ENCODE peak calls at places on chromosomes 1 and 21, in seven cellular contexts. One of them, this sample, is unnamed.

GRCh38 chr1:67590329-67590728 is 94.7 kb upstream of the GADD45A start:
- DNase-seq in GDM1: no peak
- DNase-seq in hypothalamus: no peak
- DNase-seq in Ammon's horn: peak
- DNase-seq in NCI-H1092: no peak
- DNase-seq in NCI-H345: no peak
- DNase-seq in LoVo: no peak
- DNase-seq in this sample: no peak

GRCh38 chr1:4086085-4086850 is 186.2 kb upstream of the C1orf174 start:
- DNase-seq in GDM1: no peak
- DNase-seq in hypothalamus: no peak
- DNase-seq in Ammon's horn: no peak
- DNase-seq in NCI-H1092: no peak
- DNase-seq in NCI-H345: no peak
- DNase-seq in LoVo: no peak
- DNase-seq in this sample: no peak

GRCh38 chr1:64654519-64655341 is 90.1 kb upstream of the RAVER2 start:
- DNase-seq in GDM1: no peak
- DNase-seq in hypothalamus: no peak
- DNase-seq in Ammon's horn: peak
- DNase-seq in NCI-H1092: no peak
- DNase-seq in NCI-H345: no peak
- DNase-seq in LoVo: no peak
- DNase-seq in this sample: no peak

GRCh38 chr21:34707876-34708325 is 39.1 kb downstream of the CLIC6 start:
- DNase-seq in GDM1: no peak
- DNase-seq in hypothalamus: no peak
- DNase-seq in Ammon's horn: no peak
- DNase-seq in NCI-H1092: no peak
- DNase-seq in NCI-H345: no peak
- DNase-seq in LoVo: no peak
- DNase-seq in this sample: no peak

GRCh38 chr21:46117586-46118304 is 19.8 kb downstream of the COL6A2 start:
- DNase-seq in GDM1: no peak
- DNase-seq in hypothalamus: no peak
- DNase-seq in Ammon's horn: no peak
- DNase-seq in NCI-H1092: no peak
- DNase-seq in NCI-H345: no peak
- DNase-seq in LoVo: no peak
- DNase-seq in this sample: no peak

GRCh38 chr1:228920791-228921190 is 185.5 kb downstream of the RHOU start:
- DNase-seq in GDM1: no peak
- DNase-seq in hypothalamus: no peak
- DNase-seq in Ammon's horn: no peak
- DNase-seq in NCI-H1092: no peak
- DNase-seq in NCI-H345: no peak
- DNase-seq in LoVo: no peak
- DNase-seq in this sample: no peak

GRCh38 chr1:15975358-15975804 is 520 bp downstream of the ZBTB17 start:
- DNase-seq in GDM1: peak
- DNase-seq in hypothalamus: peak
- DNase-seq in Ammon's horn: peak
- DNase-seq in NCI-H1092: peak
- DNase-seq in NCI-H345: peak
- DNase-seq in LoVo: peak
- DNase-seq in this sample: no peak

GRCh38 chr1:173388352-173388751 is 88.8 kb upstream of the PRDX6 start:
- DNase-seq in GDM1: no peak
- DNase-seq in hypothalamus: no peak
- DNase-seq in Ammon's horn: no peak
- DNase-seq in NCI-H1092: no peak
- DNase-seq in NCI-H345: no peak
- DNase-seq in LoVo: no peak
- DNase-seq in this sample: no peak

GRCh38 chr1:170273556-170274501 is 128.1 kb downstream of the NTMT2 start:
- DNase-seq in GDM1: no peak
- DNase-seq in hypothalamus: no peak
- DNase-seq in Ammon's horn: no peak
- DNase-seq in NCI-H1092: no peak
- DNase-seq in NCI-H345: no peak
- DNase-seq in LoVo: no peak
- DNase-seq in this sample: no peak

GRCh38 chr1:180639871-180640270 is 8.0 kb downstream of the XPR1 start:
- DNase-seq in GDM1: no peak
- DNase-seq in hypothalamus: no peak
- DNase-seq in Ammon's horn: no peak
- DNase-seq in NCI-H1092: no peak
- DNase-seq in NCI-H345: no peak
- DNase-seq in LoVo: no peak
- DNase-seq in this sample: no peak

GRCh38 chr1:206606867-206607266 is 5.4 kb downstream of the EIF2D start:
- DNase-seq in GDM1: no peak
- DNase-seq in hypothalamus: no peak
- DNase-seq in Ammon's horn: no peak
- DNase-seq in NCI-H1092: peak
- DNase-seq in NCI-H345: no peak
- DNase-seq in LoVo: peak
- DNase-seq in this sample: no peak

GRCh38 chr21:45535341-45536081 is 6.7 kb downstream of the SLC19A1 start:
- DNase-seq in GDM1: peak
- DNase-seq in hypothalamus: no peak
- DNase-seq in Ammon's horn: peak
- DNase-seq in NCI-H1092: no peak
- DNase-seq in NCI-H345: no peak
- DNase-seq in LoVo: no peak
- DNase-seq in this sample: no peak

GRCh38 chr1:91584866-91585265 is 84.2 kb downstream of the CDC7 start:
- DNase-seq in GDM1: no peak
- DNase-seq in hypothalamus: no peak
- DNase-seq in Ammon's horn: no peak
- DNase-seq in NCI-H1092: no peak
- DNase-seq in NCI-H345: no peak
- DNase-seq in LoVo: no peak
- DNase-seq in this sample: no peak

GRCh38 chr1:224114787-224115175 is 870 bp downstream of the FBXO28 start:
- DNase-seq in GDM1: no peak
- DNase-seq in hypothalamus: no peak
- DNase-seq in Ammon's horn: no peak
- DNase-seq in NCI-H1092: no peak
- DNase-seq in NCI-H345: no peak
- DNase-seq in LoVo: no peak
- DNase-seq in this sample: no peak

GRCh38 chr1:55965981-55966461 is 613.3 kb downstream of the PLPP3 start:
- DNase-seq in GDM1: no peak
- DNase-seq in hypothalamus: no peak
- DNase-seq in Ammon's horn: no peak
- DNase-seq in NCI-H1092: no peak
- DNase-seq in NCI-H345: no peak
- DNase-seq in LoVo: no peak
- DNase-seq in this sample: no peak

GRCh38 chr1:178494569-178494971 is 2.2 kb downstream of the CLEC20A start:
- DNase-seq in GDM1: no peak
- DNase-seq in hypothalamus: no peak
- DNase-seq in Ammon's horn: no peak
- DNase-seq in NCI-H1092: no peak
- DNase-seq in NCI-H345: no peak
- DNase-seq in LoVo: no peak
- DNase-seq in this sample: no peak

GRCh38 chr1:12778061-12778460 is 4.5 kb downstream of the PRAMEF12 start:
- DNase-seq in GDM1: no peak
- DNase-seq in hypothalamus: no peak
- DNase-seq in Ammon's horn: no peak
- DNase-seq in NCI-H1092: no peak
- DNase-seq in NCI-H345: no peak
- DNase-seq in LoVo: no peak
- DNase-seq in this sample: no peak

GRCh38 chr1:1157914-1158710 is 15.6 kb upstream of the TTLL10 start:
- DNase-seq in GDM1: no peak
- DNase-seq in hypothalamus: peak
- DNase-seq in Ammon's horn: peak
- DNase-seq in NCI-H1092: no peak
- DNase-seq in NCI-H345: peak
- DNase-seq in LoVo: peak
- DNase-seq in this sample: no peak